ENCODE peak calls at places on chromosomes 2 and 18, in four cellular contexts. One of them, this sample, is unnamed. For H3K9me3, the result is how much of the 10 kb centered on the place peaks cover.

GRCh38 chr18:39571511-39571910 is 2005.9 kb upstream of the CELF4 start:
- DNase-seq in lower lobe of right lung: no peak
- DNase-seq in small intestine: peak
- DNase-seq in fibroblast of lung: peak
- DNase-seq in this sample: no peak

GRCh38 chr2:20168048-20168726 is 56.7 kb downstream of the SDC1 start:
- DNase-seq in small intestine: no peak
- DNase-seq in lower lobe of right lung: no peak
- DNase-seq in fibroblast of lung: no peak
- DNase-seq in this sample: peak

GRCh38 chr2:226137201-226137811 is 662.3 kb downstream of the IRS1 start:
- DNase-seq in lower lobe of right lung: no peak
- DNase-seq in fibroblast of lung: peak
- DNase-seq in small intestine: peak
- DNase-seq in this sample: no peak

GRCh38 chr2:142139384-142139783 is 8.6 kb upstream of the LRP1B start:
- DNase-seq in fibroblast of lung: no peak
- DNase-seq in small intestine: no peak
- DNase-seq in lower lobe of right lung: no peak
- DNase-seq in this sample: no peak

GRCh38 chr2:152518016-152518415 is 183.0 kb downstream of the FMNL2 start:
- DNase-seq in small intestine: peak
- DNase-seq in lower lobe of right lung: no peak
- DNase-seq in fibroblast of lung: no peak
- DNase-seq in this sample: no peak

GRCh38 chr18:63831080-63831788 is 56.0 kb downstream of the SERPINB7 start:
- DNase-seq in fibroblast of lung: peak
- DNase-seq in small intestine: no peak
- DNase-seq in lower lobe of right lung: no peak
- DNase-seq in this sample: no peak

GRCh38 chr18:67425724-67426123 is 90.8 kb downstream of the DSEL start:
- DNase-seq in lower lobe of right lung: no peak
- DNase-seq in fibroblast of lung: peak
- DNase-seq in small intestine: peak
- DNase-seq in this sample: no peak

GRCh38 chr2:130795431-130795830 is 40.1 kb downstream of the AMER3 start:
- DNase-seq in small intestine: no peak
- DNase-seq in lower lobe of right lung: no peak
- DNase-seq in fibroblast of lung: no peak
- DNase-seq in this sample: no peak

GRCh38 chr2:239326831-239327535 is 73.8 kb downstream of the HDAC4 start:
- DNase-seq in fibroblast of lung: peak
- DNase-seq in small intestine: peak
- DNase-seq in lower lobe of right lung: no peak
- DNase-seq in this sample: no peak

GRCh38 chr2:66889632-66889882 is 454.6 kb downstream of the MEIS1 start:
- DNase-seq in small intestine: no peak
- DNase-seq in fibroblast of lung: no peak
- DNase-seq in lower lobe of right lung: no peak
- DNase-seq in this sample: no peak

GRCh38 chr2:27027211-27027651 is 5.5 kb upstream of the TMEM214 start:
- DNase-seq in fibroblast of lung: no peak
- DNase-seq in small intestine: no peak
- DNase-seq in lower lobe of right lung: no peak
- DNase-seq in this sample: no peak

GRCh38 chr2:63983986-63984605 is 35.1 kb downstream of the VPS54 start:
- DNase-seq in fibroblast of lung: no peak
- DNase-seq in small intestine: no peak
- DNase-seq in lower lobe of right lung: no peak
- DNase-seq in this sample: no peak

GRCh38 chr2:100965596-100965995 is 36.5 kb upstream of the RPL31 start:
- DNase-seq in small intestine: no peak
- DNase-seq in lower lobe of right lung: no peak
- DNase-seq in fibroblast of lung: no peak
- DNase-seq in this sample: no peak

GRCh38 chr2:210557721-210558120 is 1.3 kb downstream of the CPS1 start:
- DNase-seq in small intestine: no peak
- DNase-seq in lower lobe of right lung: no peak
- DNase-seq in fibroblast of lung: no peak
- DNase-seq in this sample: no peak

GRCh38 chr18:67410075-67410474 is 106.4 kb downstream of the DSEL start:
- DNase-seq in lower lobe of right lung: no peak
- DNase-seq in fibroblast of lung: peak
- DNase-seq in small intestine: no peak
- DNase-seq in this sample: no peak

DNA sequence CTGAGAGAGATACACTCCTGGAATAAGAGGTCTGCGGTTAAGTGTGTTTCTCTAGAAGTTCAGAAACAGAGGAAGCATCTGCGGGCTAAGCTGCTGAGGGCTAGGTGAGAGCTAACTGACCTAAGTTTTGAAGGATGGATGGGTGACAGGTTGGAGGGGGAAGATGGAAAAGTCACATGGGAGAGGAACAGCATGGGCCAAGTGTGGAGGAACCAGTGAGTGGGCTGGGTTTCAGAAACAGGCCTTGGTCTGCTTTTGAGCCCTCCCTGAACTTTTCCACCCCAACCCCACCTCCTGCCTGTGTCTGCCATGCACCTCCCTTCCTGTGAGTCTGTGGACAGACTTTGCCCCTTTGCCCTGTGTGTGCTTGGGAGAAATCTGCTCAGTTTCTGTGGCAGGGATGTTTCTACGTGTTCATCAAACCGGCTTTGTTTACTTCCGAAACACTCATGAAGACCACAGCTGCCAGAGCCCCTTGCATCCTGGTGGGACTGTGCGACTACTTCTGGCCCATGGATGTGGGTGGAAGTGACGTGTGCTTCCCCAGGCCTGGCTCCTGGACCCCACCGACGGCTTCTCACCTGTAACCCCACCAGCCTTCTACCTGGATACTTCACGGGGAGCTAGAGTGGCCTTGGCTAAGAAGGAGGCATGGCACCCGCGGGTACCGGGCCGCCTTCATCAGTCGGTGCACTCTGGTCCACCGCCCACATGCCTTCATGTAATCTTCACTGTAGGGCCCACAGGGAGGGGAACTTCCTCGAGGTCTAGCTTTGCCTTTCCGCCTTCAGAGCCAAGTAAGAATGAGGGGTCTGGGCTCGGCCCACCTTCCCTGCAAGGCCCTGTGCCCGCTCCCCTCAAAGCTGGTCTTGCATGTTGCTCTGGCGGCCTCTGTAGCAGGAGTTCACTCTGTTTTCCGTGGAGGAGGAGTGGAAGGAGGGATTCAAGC is 1.4 kb upstream of the HPCAL1 start:
- DNase-seq in small intestine: peak
- DNase-seq in fibroblast of lung: no peak
- DNase-seq in lower lobe of right lung: no peak
- DNase-seq in this sample: no peak
- H3K4me3 ChIP-seq in small intestine: no peak
- H3K4me3 ChIP-seq in fibroblast of lung: no peak
- H3K4me3 ChIP-seq in lower lobe of right lung: peak
- H3K4me3 ChIP-seq in this sample: no peak

GRCh38 chr2:176106636-176107539 is at the start of gene HOXD11:
- DNase-seq in lower lobe of right lung: no peak
- DNase-seq in fibroblast of lung: no peak
- DNase-seq in small intestine: peak
- DNase-seq in this sample: peak
- H3K9me3 ChIP-seq in lower lobe of right lung: under half
- H3K9me3 ChIP-seq in fibroblast of lung: under half
- H3K9me3 ChIP-seq in small intestine: under half
- H3K9me3 ChIP-seq in this sample: under half

GRCh38 chr2:145749556-145749955 is 1229.6 kb upstream of the ZEB2 start:
- DNase-seq in lower lobe of right lung: no peak
- DNase-seq in small intestine: no peak
- DNase-seq in fibroblast of lung: no peak
- DNase-seq in this sample: no peak
- H3K4me3 ChIP-seq in lower lobe of right lung: no peak
- H3K4me3 ChIP-seq in small intestine: no peak
- H3K4me3 ChIP-seq in fibroblast of lung: no peak
- H3K4me3 ChIP-seq in this sample: no peak

DNA sequence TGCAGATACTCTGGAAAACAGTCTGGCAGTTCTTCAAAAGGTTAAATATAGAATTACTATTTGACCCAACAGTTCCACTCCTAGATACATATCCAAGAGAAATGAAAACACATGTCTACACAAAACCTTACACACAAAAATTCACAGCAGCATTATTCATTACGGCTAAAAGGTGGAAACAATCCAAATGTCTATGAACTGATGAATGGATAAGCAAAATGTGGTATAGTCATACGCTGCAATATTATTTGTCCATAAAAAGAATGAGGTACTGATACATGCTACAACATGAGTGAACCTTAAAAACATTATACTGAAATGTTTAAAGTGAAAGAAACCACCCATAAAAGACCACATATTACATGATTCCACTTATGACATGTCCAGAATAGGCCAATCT is 4.0 kb downstream of the CYP27C1 start:
- DNase-seq in small intestine: no peak
- DNase-seq in lower lobe of right lung: no peak
- DNase-seq in fibroblast of lung: no peak
- DNase-seq in this sample: no peak
- H3K9me3 ChIP-seq in small intestine: under half
- H3K9me3 ChIP-seq in lower lobe of right lung: under half
- H3K9me3 ChIP-seq in fibroblast of lung: under half
- H3K9me3 ChIP-seq in this sample: under half

GRCh38 chr2:174682578-174683391 is 81.5 kb downstream of the CHRNA1 start:
- DNase-seq in small intestine: peak
- DNase-seq in lower lobe of right lung: peak
- DNase-seq in fibroblast of lung: peak
- DNase-seq in this sample: peak

GRCh38 chr2:174681099-174681982 is 82.9 kb downstream of the CHRNA1 start:
- DNase-seq in lower lobe of right lung: no peak
- DNase-seq in small intestine: peak
- DNase-seq in fibroblast of lung: peak
- DNase-seq in this sample: no peak

GRCh38 chr2:174686430-174686829 is 77.8 kb downstream of the CHRNA1 start:
- DNase-seq in small intestine: no peak
- DNase-seq in fibroblast of lung: no peak
- DNase-seq in lower lobe of right lung: no peak
- DNase-seq in this sample: no peak

GRCh38 chr2:174681983-174682577 is 82.2 kb downstream of the CHRNA1 start:
- DNase-seq in fibroblast of lung: no peak
- DNase-seq in lower lobe of right lung: peak
- DNase-seq in small intestine: no peak
- DNase-seq in this sample: peak

GRCh38 chr2:174683392-174683759 is 80.9 kb downstream of the CHRNA1 start:
- DNase-seq in small intestine: peak
- DNase-seq in fibroblast of lung: peak
- DNase-seq in lower lobe of right lung: no peak
- DNase-seq in this sample: no peak
- H3K4me3 ChIP-seq in small intestine: no peak
- H3K4me3 ChIP-seq in fibroblast of lung: peak
- H3K4me3 ChIP-seq in lower lobe of right lung: peak
- H3K4me3 ChIP-seq in this sample: no peak

This sample was measured in mucosa of descending colon.